ENCODE peak calls at places on chromosomes 3 and 15, in nine cellular contexts. One of them, this sample, is unnamed.

GRCh38 chr3:32198714-32199113 is 39.8 kb upstream of the CMTM8 start:
- DNase-seq in HFFc6: no peak
- DNase-seq in AG09309: no peak
- DNase-seq in SK-N-SH: no peak
- DNase-seq in activated CD8-positive, alpha-beta T cell treated with anti-CD3 and anti-CD28 coated beads for 36 hours: no peak
- DNase-seq in foreskin fibroblast: no peak
- DNase-seq in GM13976: no peak
- DNase-seq in WTC11: no peak
- DNase-seq in psoas muscle: no peak
- DNase-seq in this sample: no peak

GRCh38 chr15:47429376-47429775 is 287.9 kb upstream of the SEMA6D start:
- DNase-seq in HFFc6: no peak
- DNase-seq in AG09309: no peak
- DNase-seq in SK-N-SH: no peak
- DNase-seq in activated CD8-positive, alpha-beta T cell treated with anti-CD3 and anti-CD28 coated beads for 36 hours: no peak
- DNase-seq in foreskin fibroblast: no peak
- DNase-seq in GM13976: no peak
- DNase-seq in WTC11: no peak
- DNase-seq in psoas muscle: no peak
- DNase-seq in this sample: no peak

GRCh38 chr3:4795905-4796304 is 183.3 kb upstream of the BHLHE40 start:
- DNase-seq in HFFc6: no peak
- DNase-seq in AG09309: no peak
- DNase-seq in SK-N-SH: no peak
- DNase-seq in activated CD8-positive, alpha-beta T cell treated with anti-CD3 and anti-CD28 coated beads for 36 hours: no peak
- DNase-seq in foreskin fibroblast: no peak
- DNase-seq in GM13976: no peak
- DNase-seq in WTC11: no peak
- DNase-seq in psoas muscle: no peak
- DNase-seq in this sample: no peak

GRCh38 chr3:113912551-113913246 is 35.1 kb upstream of the ZDHHC23 start:
- DNase-seq in HFFc6: peak
- DNase-seq in AG09309: peak
- DNase-seq in SK-N-SH: peak
- DNase-seq in activated CD8-positive, alpha-beta T cell treated with anti-CD3 and anti-CD28 coated beads for 36 hours: peak
- DNase-seq in foreskin fibroblast: peak
- DNase-seq in GM13976: peak
- DNase-seq in WTC11: peak
- DNase-seq in psoas muscle: no peak
- DNase-seq in this sample: peak

GRCh38 chr3:23455084-23455483 is 252.0 kb downstream of the UBE2E2 start:
- DNase-seq in HFFc6: peak
- DNase-seq in AG09309: peak
- DNase-seq in SK-N-SH: no peak
- DNase-seq in activated CD8-positive, alpha-beta T cell treated with anti-CD3 and anti-CD28 coated beads for 36 hours: no peak
- DNase-seq in foreskin fibroblast: peak
- DNase-seq in GM13976: no peak
- DNase-seq in WTC11: no peak
- DNase-seq in psoas muscle: no peak
- DNase-seq in this sample: no peak

GRCh38 chr15:90905306-90906180 is 2.4 kb downstream of the MAN2A2 start:
- DNase-seq in HFFc6: no peak
- DNase-seq in AG09309: no peak
- DNase-seq in SK-N-SH: no peak
- DNase-seq in activated CD8-positive, alpha-beta T cell treated with anti-CD3 and anti-CD28 coated beads for 36 hours: no peak
- DNase-seq in foreskin fibroblast: no peak
- DNase-seq in GM13976: no peak
- DNase-seq in WTC11: no peak
- DNase-seq in psoas muscle: peak
- DNase-seq in this sample: no peak

GRCh38 chr15:90114451-90114901 is 12.2 kb upstream of the IDH2 start:
- DNase-seq in HFFc6: no peak
- DNase-seq in AG09309: no peak
- DNase-seq in SK-N-SH: no peak
- DNase-seq in activated CD8-positive, alpha-beta T cell treated with anti-CD3 and anti-CD28 coated beads for 36 hours: no peak
- DNase-seq in foreskin fibroblast: no peak
- DNase-seq in GM13976: no peak
- DNase-seq in WTC11: no peak
- DNase-seq in psoas muscle: no peak
- DNase-seq in this sample: no peak

GRCh38 chr3:177195242-177195940 is 1.9 kb downstream of the TBL1XR1 start:
- DNase-seq in HFFc6: no peak
- DNase-seq in AG09309: no peak
- DNase-seq in SK-N-SH: peak
- DNase-seq in activated CD8-positive, alpha-beta T cell treated with anti-CD3 and anti-CD28 coated beads for 36 hours: peak
- DNase-seq in foreskin fibroblast: no peak
- DNase-seq in GM13976: no peak
- DNase-seq in WTC11: no peak
- DNase-seq in psoas muscle: no peak
- DNase-seq in this sample: no peak

GRCh38 chr3:66037986-66038369 is 740 bp downstream of the MAGI1 start:
- DNase-seq in HFFc6: no peak
- DNase-seq in AG09309: no peak
- DNase-seq in SK-N-SH: peak
- DNase-seq in activated CD8-positive, alpha-beta T cell treated with anti-CD3 and anti-CD28 coated beads for 36 hours: peak
- DNase-seq in foreskin fibroblast: no peak
- DNase-seq in GM13976: peak
- DNase-seq in WTC11: peak
- DNase-seq in psoas muscle: peak
- DNase-seq in this sample: peak

GRCh38 chr3:46372492-46373359 is 2.0 kb downstream of the CCR5 start:
- DNase-seq in HFFc6: peak
- DNase-seq in AG09309: peak
- DNase-seq in SK-N-SH: no peak
- DNase-seq in activated CD8-positive, alpha-beta T cell treated with anti-CD3 and anti-CD28 coated beads for 36 hours: no peak
- DNase-seq in foreskin fibroblast: peak
- DNase-seq in GM13976: peak
- DNase-seq in WTC11: no peak
- DNase-seq in psoas muscle: no peak
- DNase-seq in this sample: peak

GRCh38 chr3:14775011-14775410 is 43.8 kb upstream of the FGD5 start:
- DNase-seq in HFFc6: no peak
- DNase-seq in AG09309: no peak
- DNase-seq in SK-N-SH: no peak
- DNase-seq in activated CD8-positive, alpha-beta T cell treated with anti-CD3 and anti-CD28 coated beads for 36 hours: no peak
- DNase-seq in foreskin fibroblast: no peak
- DNase-seq in GM13976: no peak
- DNase-seq in WTC11: peak
- DNase-seq in psoas muscle: no peak
- DNase-seq in this sample: no peak

GRCh38 chr15:51907136-51907862 is 64.3 kb downstream of the LEO1 start:
- DNase-seq in HFFc6: peak
- DNase-seq in AG09309: no peak
- DNase-seq in SK-N-SH: no peak
- DNase-seq in activated CD8-positive, alpha-beta T cell treated with anti-CD3 and anti-CD28 coated beads for 36 hours: peak
- DNase-seq in foreskin fibroblast: no peak
- DNase-seq in GM13976: no peak
- DNase-seq in WTC11: no peak
- DNase-seq in psoas muscle: no peak
- DNase-seq in this sample: no peak

GRCh38 chr15:36645106-36645505 is 65.7 kb downstream of the CDIN1 start:
- DNase-seq in HFFc6: no peak
- DNase-seq in AG09309: no peak
- DNase-seq in SK-N-SH: no peak
- DNase-seq in activated CD8-positive, alpha-beta T cell treated with anti-CD3 and anti-CD28 coated beads for 36 hours: no peak
- DNase-seq in foreskin fibroblast: no peak
- DNase-seq in GM13976: no peak
- DNase-seq in WTC11: no peak
- DNase-seq in psoas muscle: no peak
- DNase-seq in this sample: no peak

GRCh38 chr3:69865920-69866679 is 126.8 kb downstream of the MITF start:
- DNase-seq in HFFc6: no peak
- DNase-seq in AG09309: no peak
- DNase-seq in SK-N-SH: peak
- DNase-seq in activated CD8-positive, alpha-beta T cell treated with anti-CD3 and anti-CD28 coated beads for 36 hours: no peak
- DNase-seq in foreskin fibroblast: no peak
- DNase-seq in GM13976: no peak
- DNase-seq in WTC11: peak
- DNase-seq in psoas muscle: no peak
- DNase-seq in this sample: no peak

GRCh38 chr3:83946554-83946953 is 1012.2 kb upstream of the CADM2 start:
- DNase-seq in HFFc6: no peak
- DNase-seq in AG09309: no peak
- DNase-seq in SK-N-SH: no peak
- DNase-seq in activated CD8-positive, alpha-beta T cell treated with anti-CD3 and anti-CD28 coated beads for 36 hours: no peak
- DNase-seq in foreskin fibroblast: no peak
- DNase-seq in GM13976: no peak
- DNase-seq in WTC11: no peak
- DNase-seq in psoas muscle: no peak
- DNase-seq in this sample: no peak
- TF ChIP-seq CTCF in HFFc6: no peak
- TF ChIP-seq CTCF in AG09309: no peak
- TF ChIP-seq CTCF in SK-N-SH: peak
- TF ChIP-seq CTCF in activated CD8-positive, alpha-beta T cell treated with anti-CD3 and anti-CD28 coated beads for 36 hours: no peak
- TF ChIP-seq CTCF in foreskin fibroblast: no peak
- TF ChIP-seq CTCF in GM13976: no peak
- TF ChIP-seq CTCF in WTC11: no peak
- TF ChIP-seq CTCF in psoas muscle: no peak
- TF ChIP-seq CTCF in this sample: no peak

DNA sequence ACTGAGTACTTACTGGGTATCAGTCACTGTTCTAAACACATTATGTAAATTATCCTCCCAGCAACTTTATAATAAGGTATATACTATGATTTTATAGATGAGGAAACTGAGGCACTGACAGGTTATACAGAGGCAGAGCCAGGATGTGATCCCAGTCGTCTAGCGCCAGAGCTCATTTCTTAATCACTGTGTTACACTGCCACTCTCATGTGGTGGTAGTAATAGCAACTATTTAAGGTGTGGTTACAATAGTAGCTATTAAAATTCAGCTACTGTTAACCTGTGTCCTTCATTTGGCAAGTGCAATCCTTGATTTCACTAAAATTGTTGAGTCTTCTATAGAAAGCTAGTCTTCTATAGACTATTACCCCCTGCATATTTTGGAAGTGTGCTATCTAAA is 43.1 kb upstream of the TRPC1 start:
- DNase-seq in HFFc6: no peak
- DNase-seq in AG09309: no peak
- DNase-seq in SK-N-SH: no peak
- DNase-seq in activated CD8-positive, alpha-beta T cell treated with anti-CD3 and anti-CD28 coated beads for 36 hours: no peak
- DNase-seq in foreskin fibroblast: no peak
- DNase-seq in GM13976: no peak
- DNase-seq in WTC11: no peak
- DNase-seq in psoas muscle: no peak
- DNase-seq in this sample: no peak
- TF ChIP-seq CTCF in HFFc6: no peak
- TF ChIP-seq CTCF in AG09309: no peak
- TF ChIP-seq CTCF in SK-N-SH: no peak
- TF ChIP-seq CTCF in activated CD8-positive, alpha-beta T cell treated with anti-CD3 and anti-CD28 coated beads for 36 hours: no peak
- TF ChIP-seq CTCF in foreskin fibroblast: no peak
- TF ChIP-seq CTCF in GM13976: no peak
- TF ChIP-seq CTCF in WTC11: no peak
- TF ChIP-seq CTCF in psoas muscle: no peak
- TF ChIP-seq CTCF in this sample: no peak

GRCh38 chr3:161854232-161854771 is 357.7 kb downstream of the OTOL1 start:
- DNase-seq in HFFc6: peak
- DNase-seq in AG09309: peak
- DNase-seq in SK-N-SH: peak
- DNase-seq in activated CD8-positive, alpha-beta T cell treated with anti-CD3 and anti-CD28 coated beads for 36 hours: peak
- DNase-seq in foreskin fibroblast: peak
- DNase-seq in GM13976: peak
- DNase-seq in WTC11: peak
- DNase-seq in psoas muscle: no peak
- DNase-seq in this sample: peak
- TF ChIP-seq CTCF in HFFc6: peak
- TF ChIP-seq CTCF in AG09309: peak
- TF ChIP-seq CTCF in SK-N-SH: peak
- TF ChIP-seq CTCF in activated CD8-positive, alpha-beta T cell treated with anti-CD3 and anti-CD28 coated beads for 36 hours: no peak
- TF ChIP-seq CTCF in foreskin fibroblast: no peak
- TF ChIP-seq CTCF in GM13976: peak
- TF ChIP-seq CTCF in WTC11: peak
- TF ChIP-seq CTCF in psoas muscle: no peak
- TF ChIP-seq CTCF in this sample: peak

GRCh38 chr3:191385101-191385500 is 54.8 kb upstream of the UTS2B start:
- DNase-seq in HFFc6: no peak
- DNase-seq in AG09309: no peak
- DNase-seq in SK-N-SH: no peak
- DNase-seq in activated CD8-positive, alpha-beta T cell treated with anti-CD3 and anti-CD28 coated beads for 36 hours: no peak
- DNase-seq in foreskin fibroblast: no peak
- DNase-seq in GM13976: no peak
- DNase-seq in WTC11: no peak
- DNase-seq in psoas muscle: no peak
- DNase-seq in this sample: no peak

GRCh38 chr3:191387441-191388077 is 57.2 kb upstream of the UTS2B start:
- DNase-seq in HFFc6: peak
- DNase-seq in AG09309: no peak
- DNase-seq in SK-N-SH: no peak
- DNase-seq in activated CD8-positive, alpha-beta T cell treated with anti-CD3 and anti-CD28 coated beads for 36 hours: no peak
- DNase-seq in foreskin fibroblast: no peak
- DNase-seq in GM13976: no peak
- DNase-seq in WTC11: no peak
- DNase-seq in psoas muscle: no peak
- DNase-seq in this sample: no peak

GRCh38 chr3:191391873-191392808 is 61.8 kb upstream of the UTS2B start:
- DNase-seq in HFFc6: no peak
- DNase-seq in AG09309: no peak
- DNase-seq in SK-N-SH: no peak
- DNase-seq in activated CD8-positive, alpha-beta T cell treated with anti-CD3 and anti-CD28 coated beads for 36 hours: no peak
- DNase-seq in foreskin fibroblast: no peak
- DNase-seq in GM13976: no peak
- DNase-seq in WTC11: no peak
- DNase-seq in psoas muscle: no peak
- DNase-seq in this sample: no peak

GRCh38 chr3:191390580-191390979 is 60.3 kb upstream of the UTS2B start:
- DNase-seq in HFFc6: no peak
- DNase-seq in AG09309: no peak
- DNase-seq in SK-N-SH: no peak
- DNase-seq in activated CD8-positive, alpha-beta T cell treated with anti-CD3 and anti-CD28 coated beads for 36 hours: no peak
- DNase-seq in foreskin fibroblast: no peak
- DNase-seq in GM13976: no peak
- DNase-seq in WTC11: no peak
- DNase-seq in psoas muscle: no peak
- DNase-seq in this sample: no peak

DNA sequence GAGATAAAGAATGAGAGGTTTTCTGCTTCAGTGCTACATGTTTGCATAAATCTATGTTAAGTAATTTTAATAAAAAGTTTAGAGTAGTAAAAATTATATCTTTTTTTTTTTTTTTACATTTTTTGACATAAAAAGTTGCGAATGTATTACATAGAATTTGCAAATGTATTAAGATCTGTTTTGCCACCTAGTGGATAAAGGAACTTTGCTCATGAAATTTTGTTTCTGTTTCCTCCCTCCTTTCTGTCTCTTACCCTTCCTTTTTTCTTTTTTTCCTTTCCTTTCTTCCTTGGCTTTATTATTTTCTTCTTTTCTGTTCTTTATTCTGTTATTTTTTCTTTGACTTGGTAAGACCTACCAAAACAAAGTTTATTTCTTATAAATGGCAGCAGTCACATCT is 58.5 kb upstream of the UTS2B start:
- DNase-seq in HFFc6: no peak
- DNase-seq in AG09309: no peak
- DNase-seq in SK-N-SH: no peak
- DNase-seq in activated CD8-positive, alpha-beta T cell treated with anti-CD3 and anti-CD28 coated beads for 36 hours: no peak
- DNase-seq in foreskin fibroblast: no peak
- DNase-seq in GM13976: no peak
- DNase-seq in WTC11: no peak
- DNase-seq in psoas muscle: no peak
- DNase-seq in this sample: no peak
- TF ChIP-seq CTCF in HFFc6: peak
- TF ChIP-seq CTCF in AG09309: peak
- TF ChIP-seq CTCF in SK-N-SH: peak
- TF ChIP-seq CTCF in activated CD8-positive, alpha-beta T cell treated with anti-CD3 and anti-CD28 coated beads for 36 hours: no peak
- TF ChIP-seq CTCF in foreskin fibroblast: peak
- TF ChIP-seq CTCF in GM13976: no peak
- TF ChIP-seq CTCF in WTC11: no peak
- TF ChIP-seq CTCF in psoas muscle: peak
- TF ChIP-seq CTCF in this sample: no peak